ENCODE peak calls at places on chromosome 14, in four cellular contexts. One of them, this sample, is unnamed.

GRCh38 chr14:100271247-100271939 is 32.4 kb downstream of the YY1 start:
- DNase-seq in H9: no peak
- DNase-seq in neuronal stem cell: no peak
- DNase-seq in mesenchymal stem cell: peak; percentile 21
- DNase-seq in this sample: no peak

GRCh38 chr14:34368115-34368970 is 93.7 kb downstream of the SPTSSA start:
- DNase-seq in H9: no peak
- DNase-seq in neuronal stem cell: no peak
- DNase-seq in mesenchymal stem cell: peak; percentile 57
- DNase-seq in this sample: no peak

GRCh38 chr14:105173901-105174894 is 5.6 kb upstream of the JAG2 start:
- DNase-seq in H9: no peak
- DNase-seq in neuronal stem cell: no peak
- DNase-seq in mesenchymal stem cell: no peak
- DNase-seq in this sample: no peak

GRCh38 chr14:63435838-63436237 is 107.3 kb downstream of the PPP2R5E start:
- DNase-seq in H9: no peak
- DNase-seq in neuronal stem cell: no peak
- DNase-seq in mesenchymal stem cell: peak; percentile 85
- DNase-seq in this sample: no peak

GRCh38 chr14:28577711-28578131 is 188.9 kb upstream of the FOXG1 start:
- DNase-seq in H9: no peak
- DNase-seq in neuronal stem cell: no peak
- DNase-seq in mesenchymal stem cell: no peak
- DNase-seq in this sample: no peak

GRCh38 chr14:68663385-68664076 is 129.3 kb downstream of the ZFP36L1 start:
- DNase-seq in H9: no peak
- DNase-seq in neuronal stem cell: no peak
- DNase-seq in mesenchymal stem cell: no peak
- DNase-seq in this sample: no peak

GRCh38 chr14:98886982-98887381 is 385.0 kb downstream of the BCL11B start:
- DNase-seq in H9: no peak
- DNase-seq in neuronal stem cell: no peak
- DNase-seq in mesenchymal stem cell: no peak
- DNase-seq in this sample: no peak

GRCh38 chr14:90061849-90062794 is at the start of gene KCNK13:
- DNase-seq in H9: peak; percentile 46
- DNase-seq in neuronal stem cell: peak; percentile 39
- DNase-seq in mesenchymal stem cell: peak; percentile 4
- DNase-seq in this sample: peak; percentile 71

GRCh38 chr14:89303452-89304435 is 113.3 kb downstream of the FOXN3 start:
- DNase-seq in H9: no peak
- DNase-seq in neuronal stem cell: no peak
- DNase-seq in mesenchymal stem cell: peak; percentile 99
- DNase-seq in this sample: no peak

GRCh38 chr14:74500417-74501134 is 7.0 kb downstream of the ISCA2 start:
- DNase-seq in H9: peak; percentile 86
- DNase-seq in neuronal stem cell: peak; percentile 54
- DNase-seq in mesenchymal stem cell: no peak
- DNase-seq in this sample: no peak

GRCh38 chr14:58272589-58273372 is 25.6 kb upstream of the ARID4A start:
- DNase-seq in H9: no peak
- DNase-seq in neuronal stem cell: no peak
- DNase-seq in mesenchymal stem cell: peak; percentile 42
- DNase-seq in this sample: no peak

GRCh38 chr14:75126121-75126544 is 715 bp downstream of the NEK9 start:
- DNase-seq in H9: no peak
- DNase-seq in neuronal stem cell: no peak
- DNase-seq in mesenchymal stem cell: peak; percentile 52
- DNase-seq in this sample: no peak

GRCh38 chr14:97977711-97978261 is 1180.6 kb downstream of the VRK1 start:
- DNase-seq in H9: peak; percentile 32
- DNase-seq in neuronal stem cell: no peak
- DNase-seq in mesenchymal stem cell: no peak
- DNase-seq in this sample: no peak

GRCh38 chr14:49867831-49868719 is 15.5 kb upstream of the NEMF start:
- DNase-seq in H9: peak; percentile 97
- DNase-seq in neuronal stem cell: peak; percentile 86
- DNase-seq in mesenchymal stem cell: peak; percentile 95
- DNase-seq in this sample: peak; percentile 83

GRCh38 chr14:74048291-74048690 is 29.1 kb downstream of the BBOF1 start:
- DNase-seq in H9: peak; percentile 51
- DNase-seq in neuronal stem cell: no peak
- DNase-seq in mesenchymal stem cell: no peak
- DNase-seq in this sample: peak; percentile 50

GRCh38 chr14:86221000-86221399 is 691.1 kb downstream of the FLRT2 start:
- DNase-seq in H9: peak; percentile 86
- DNase-seq in neuronal stem cell: peak; percentile 1
- DNase-seq in mesenchymal stem cell: peak; percentile 23
- DNase-seq in this sample: peak; percentile 51

GRCh38 chr14:66495214-66496098 is 9.3 kb downstream of the CCDC196 start:
- DNase-seq in H9: peak; percentile 31
- DNase-seq in neuronal stem cell: peak; percentile 32
- DNase-seq in mesenchymal stem cell: peak; percentile 68
- DNase-seq in this sample: no peak

GRCh38 chr14:80681651-80682050 is 259.9 kb downstream of the CEP128 start:
- DNase-seq in H9: no peak
- DNase-seq in neuronal stem cell: no peak
- DNase-seq in mesenchymal stem cell: peak; percentile 6
- DNase-seq in this sample: no peak

GRCh38 chr14:99190696-99191662 is 81.0 kb downstream of the BCL11B start:
- DNase-seq in H9: no peak
- DNase-seq in neuronal stem cell: no peak
- DNase-seq in mesenchymal stem cell: no peak
- DNase-seq in this sample: no peak

GRCh38 chr14:61933021-61933420 is 170.8 kb downstream of the SNAPC1 start:
- DNase-seq in H9: no peak
- DNase-seq in neuronal stem cell: no peak
- DNase-seq in mesenchymal stem cell: no peak
- DNase-seq in this sample: no peak

GRCh38 chr14:65696801-65697200 is 284.3 kb downstream of the FUT8 start:
- DNase-seq in H9: no peak
- DNase-seq in neuronal stem cell: no peak
- DNase-seq in mesenchymal stem cell: no peak
- DNase-seq in this sample: no peak

GRCh38 chr14:32728957-32729356 is 209.7 kb upstream of the NPAS3 start:
- DNase-seq in H9: no peak
- DNase-seq in neuronal stem cell: peak; percentile 51
- DNase-seq in mesenchymal stem cell: peak; percentile 12
- DNase-seq in this sample: no peak

GRCh38 chr14:55101698-55102097 is 27.4 kb upstream of the LGALS3 start:
- DNase-seq in H9: no peak
- DNase-seq in neuronal stem cell: no peak
- DNase-seq in mesenchymal stem cell: no peak
- DNase-seq in this sample: no peak

GRCh38 chr14:55103005-55103640 is 25.9 kb upstream of the LGALS3 start:
- DNase-seq in H9: peak; percentile 89
- DNase-seq in neuronal stem cell: peak; percentile 31
- DNase-seq in mesenchymal stem cell: peak; percentile 91
- DNase-seq in this sample: peak; percentile 59

GRCh38 chr14:55102141-55102547 is 26.9 kb upstream of the LGALS3 start:
- DNase-seq in H9: peak; percentile 59
- DNase-seq in neuronal stem cell: no peak
- DNase-seq in mesenchymal stem cell: peak; percentile 92
- DNase-seq in this sample: peak; percentile 49

GRCh38 chr14:55105991-55106390 is 23.1 kb upstream of the LGALS3 start:
- DNase-seq in H9: no peak
- DNase-seq in neuronal stem cell: no peak
- DNase-seq in mesenchymal stem cell: no peak
- DNase-seq in this sample: no peak

DNA sequence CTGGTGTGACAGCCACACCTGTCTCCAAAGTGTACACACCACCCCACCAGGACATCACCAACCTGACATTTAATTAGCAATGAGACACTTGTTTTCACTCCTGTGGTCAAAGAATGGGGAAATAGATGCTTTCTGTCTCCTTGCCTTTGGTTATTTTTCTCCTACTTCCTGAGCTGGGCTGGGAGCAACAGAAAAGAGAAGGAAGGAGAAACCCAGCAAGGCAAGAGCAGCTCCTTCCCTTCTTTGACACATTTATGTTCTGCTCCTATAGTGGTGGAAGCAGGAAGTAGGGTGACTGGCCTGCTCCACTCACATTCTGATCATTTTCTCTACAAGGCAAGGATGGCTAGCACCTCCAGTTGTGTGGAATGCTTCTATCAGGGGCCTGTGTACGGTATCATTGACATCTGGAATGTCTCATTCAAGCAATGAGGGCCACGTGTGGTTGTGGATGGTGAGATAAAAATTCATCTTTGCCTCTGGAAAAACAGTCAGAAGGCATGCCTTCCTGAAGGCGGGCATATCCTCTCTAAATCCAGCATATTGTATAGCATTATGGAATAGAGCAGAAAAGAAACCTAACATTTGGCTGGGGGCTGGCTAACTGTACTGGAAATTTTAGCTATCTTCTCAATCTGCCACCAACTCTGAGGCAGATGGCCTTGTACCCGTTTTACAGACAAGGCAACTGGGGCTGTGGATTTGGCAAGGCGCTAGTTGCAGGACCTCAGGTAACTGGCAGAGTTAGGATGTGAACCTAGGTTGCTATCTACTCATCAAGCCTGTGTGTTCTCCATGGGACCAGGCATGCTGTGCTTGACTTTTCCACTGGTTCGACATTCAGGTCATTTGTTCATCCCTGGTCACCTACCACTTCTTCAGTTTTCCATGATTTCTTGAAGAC is 24.7 kb upstream of the LGALS3 start:
- DNase-seq in H9: no peak
- DNase-seq in neuronal stem cell: no peak
- DNase-seq in mesenchymal stem cell: no peak
- DNase-seq in this sample: no peak
- H2BK12ac ChIP-seq in H9: no peak overlapping the region
- H2BK12ac ChIP-seq in neuronal stem cell: no peak overlapping the region
- H2BK12ac ChIP-seq in mesenchymal stem cell: peak overlapping the region; percentile 50
- H2BK12ac ChIP-seq in this sample: peak overlapping the region; percentile 69

GRCh38 chr14:52071675-52072074 is 2.8 kb upstream of the NID2 start:
- DNase-seq in H9: no peak
- DNase-seq in neuronal stem cell: no peak
- DNase-seq in mesenchymal stem cell: no peak
- DNase-seq in this sample: no peak
- H2BK15ac ChIP-seq in H9: no peak overlapping the region
- H2BK15ac ChIP-seq in neuronal stem cell: no peak overlapping the region
- H2BK15ac ChIP-seq in mesenchymal stem cell: no peak overlapping the region
- H2BK15ac ChIP-seq in this sample: no peak overlapping the region

GRCh38 chr14:22598896-22599244 is 770 bp downstream of the ABHD4 start:
- DNase-seq in H9: no peak
- DNase-seq in neuronal stem cell: no peak
- DNase-seq in mesenchymal stem cell: peak; percentile 78
- DNase-seq in this sample: no peak

GRCh38 chr14:22597771-22598098 is 365 bp upstream of the ABHD4 start:
- DNase-seq in H9: no peak
- DNase-seq in neuronal stem cell: no peak
- DNase-seq in mesenchymal stem cell: no peak
- DNase-seq in this sample: no peak

GRCh38 chr14:22600027-22600426 is 1.9 kb downstream of the ABHD4 start:
- DNase-seq in H9: no peak
- DNase-seq in neuronal stem cell: no peak
- DNase-seq in mesenchymal stem cell: no peak
- DNase-seq in this sample: no peak

GRCh38 chr14:22598099-22598895 is at the start of gene ABHD4:
- DNase-seq in H9: peak; percentile 84
- DNase-seq in neuronal stem cell: peak; percentile 73
- DNase-seq in mesenchymal stem cell: peak; percentile 75
- DNase-seq in this sample: no peak

GRCh38 chr14:22599349-22599748 is 1.2 kb downstream of the ABHD4 start:
- DNase-seq in H9: no peak
- DNase-seq in neuronal stem cell: no peak
- DNase-seq in mesenchymal stem cell: no peak
- DNase-seq in this sample: no peak
- H2BK12ac ChIP-seq in H9: peak overlapping the region; percentile 1
- H2BK12ac ChIP-seq in neuronal stem cell: no peak overlapping the region
- H2BK12ac ChIP-seq in mesenchymal stem cell: peak overlapping the region; percentile 1
- H2BK12ac ChIP-seq in this sample: peak overlapping the region; percentile 52

GRCh38 chr14:96130391-96130790 is 74.2 kb upstream of the BDKRB2 start:
- DNase-seq in H9: no peak
- DNase-seq in neuronal stem cell: no peak
- DNase-seq in mesenchymal stem cell: no peak
- DNase-seq in this sample: no peak

GRCh38 chr14:96131836-96132235 is 72.8 kb upstream of the BDKRB2 start:
- DNase-seq in H9: no peak
- DNase-seq in neuronal stem cell: no peak
- DNase-seq in mesenchymal stem cell: no peak
- DNase-seq in this sample: no peak

GRCh38 chr14:96126783-96127271 is 77.8 kb upstream of the BDKRB2 start:
- DNase-seq in H9: no peak
- DNase-seq in neuronal stem cell: no peak
- DNase-seq in mesenchymal stem cell: peak; percentile 81
- DNase-seq in this sample: no peak

GRCh38 chr14:96130854-96131253 is 73.8 kb upstream of the BDKRB2 start:
- DNase-seq in H9: no peak
- DNase-seq in neuronal stem cell: no peak
- DNase-seq in mesenchymal stem cell: peak; percentile 48
- DNase-seq in this sample: no peak

GRCh38 chr14:96129128-96129736 is 75.4 kb upstream of the BDKRB2 start:
- DNase-seq in H9: no peak
- DNase-seq in neuronal stem cell: no peak
- DNase-seq in mesenchymal stem cell: no peak
- DNase-seq in this sample: no peak
- H2BK15ac ChIP-seq in H9: no peak overlapping the region
- H2BK15ac ChIP-seq in neuronal stem cell: no peak overlapping the region
- H2BK15ac ChIP-seq in mesenchymal stem cell: no peak overlapping the region
- H2BK15ac ChIP-seq in this sample: no peak overlapping the region

GRCh38 chr14:54489731-54490447 is 1.1 kb upstream of the GMFB start:
- DNase-seq in H9: no peak
- DNase-seq in neuronal stem cell: no peak
- DNase-seq in mesenchymal stem cell: no peak
- DNase-seq in this sample: no peak
- H2BK12ac ChIP-seq in H9: no peak overlapping the region
- H2BK12ac ChIP-seq in neuronal stem cell: no peak overlapping the region
- H2BK12ac ChIP-seq in mesenchymal stem cell: no peak overlapping the region
- H2BK12ac ChIP-seq in this sample: no peak overlapping the region

GRCh38 chr14:76138758-76139723 is 12.7 kb upstream of the GPATCH2L start:
- DNase-seq in H9: peak; percentile 73
- DNase-seq in neuronal stem cell: peak; percentile 80
- DNase-seq in mesenchymal stem cell: no peak
- DNase-seq in this sample: peak; percentile 74
- H2BK15ac ChIP-seq in H9: no peak overlapping the region
- H2BK15ac ChIP-seq in neuronal stem cell: no peak overlapping the region
- H2BK15ac ChIP-seq in mesenchymal stem cell: no peak overlapping the region
- H2BK15ac ChIP-seq in this sample: no peak overlapping the region

GRCh38 chr14:29925736-29926135 is 1.9 kb downstream of the PRKD1 start:
- DNase-seq in H9: no peak
- DNase-seq in neuronal stem cell: no peak
- DNase-seq in mesenchymal stem cell: no peak
- DNase-seq in this sample: no peak

GRCh38 chr14:29926228-29926627 is 1.4 kb downstream of the PRKD1 start:
- DNase-seq in H9: no peak
- DNase-seq in neuronal stem cell: no peak
- DNase-seq in mesenchymal stem cell: no peak
- DNase-seq in this sample: no peak

GRCh38 chr14:29928342-29928640 is 644 bp upstream of the PRKD1 start:
- DNase-seq in H9: peak; percentile 49
- DNase-seq in neuronal stem cell: no peak
- DNase-seq in mesenchymal stem cell: peak; percentile 13
- DNase-seq in this sample: no peak

GRCh38 chr14:29926701-29927595 is 699 bp downstream of the PRKD1 start:
- DNase-seq in H9: peak; percentile 53
- DNase-seq in neuronal stem cell: peak; percentile 57
- DNase-seq in mesenchymal stem cell: peak; percentile 52
- DNase-seq in this sample: peak; percentile 71

GRCh38 chr14:29927596-29928341 is at the start of gene PRKD1:
- DNase-seq in H9: peak; percentile 65
- DNase-seq in neuronal stem cell: peak; percentile 57
- DNase-seq in mesenchymal stem cell: peak; percentile 76
- DNase-seq in this sample: peak; percentile 81
- H2BK12ac ChIP-seq in H9: no peak within 1 kb of the TSS
- H2BK12ac ChIP-seq in neuronal stem cell: no peak within 1 kb of the TSS
- H2BK12ac ChIP-seq in mesenchymal stem cell: peak within 1 kb of the TSS; percentile 22
- H2BK12ac ChIP-seq in this sample: peak within 1 kb of the TSS; percentile 60

This sample was measured in H1.